ENCODE peak calls at places on chromosomes 11 and 22, in nine cellular contexts. Z is NCI-H748 treated with DMSO at 0.1 percent for 48 hours; E is stimulated activated CD4-positive, alpha-beta T cell treated with anti-CD3 and anti-CD28 coated beads, Interleukin-12 subunit alpha, Interleukin-12 subunit beta, amount 100 ng/mL, for 24 hours; A is globus pallidus; R is AG09309; B is CD8-positive, alpha-beta T cell; Y is NCI-H2081; G is lower lobe of right lung; W is stimulated activated CD8-positive, alpha-beta memory T cell treated with anti-CD3 and anti-CD28 coated beads, Interleukin-4, amount 100 ng/mL, for 1 hour. T is an unnamed sample.

GRCh38 chr11:83558281-83558680 is 272.1 kb upstream of the CCDC90B start:
- DNase-seq in G (no peak), B (no peak), Z (no peak), A (no peak), Y (no peak), W (no peak), E (no peak), R (no peak), T (no peak)

GRCh38 chr11:22466809-22467208 is 128.6 kb downstream of the SLC17A6 start:
- DNase-seq in G (no peak), A (no peak), W (no peak), Z (no peak), Y (no peak), E (no peak), R (peak), B (no peak), T (no peak)

GRCh38 chr22:19740586-19740985 is 17.2 kb downstream of the GP1BB start:
- DNase-seq in Z (no peak), A (no peak), Y (no peak), W (no peak), B (no peak), E (no peak), G (no peak), R (no peak), T (no peak)

GRCh38 chr11:128835741-128836410 is 31.2 kb downstream of the KCNJ1 start:
- DNase-seq in G (no peak), E (no peak), B (no peak), R (no peak), Z (no peak), A (no peak), W (no peak), Y (no peak), T (no peak)

GRCh38 chr11:72764503-72764902 is 12.3 kb upstream of the ARAP1 start:
- DNase-seq in Z (peak), G (peak), B (no peak), A (no peak), R (no peak), Y (peak), W (no peak), E (no peak), T (no peak)

GRCh38 chr22:22943521-22944267 is 56.1 kb downstream of the IGLL5 start:
- DNase-seq in Z (no peak), W (no peak), R (no peak), A (no peak), G (no peak), Y (no peak), B (no peak), E (no peak), T (peak)

GRCh38 chr22:27335102-27335660 is 466.4 kb downstream of the MN1 start:
- DNase-seq in Z (no peak), G (no peak), Y (no peak), W (no peak), R (no peak), E (no peak), B (no peak), A (no peak), T (no peak)

GRCh38 chr22:47678667-47679287 is 916.3 kb downstream of the TBC1D22A start:
- DNase-seq in R (no peak), W (no peak), Z (no peak), Y (no peak), E (no peak), G (no peak), A (no peak), B (no peak), T (no peak)

GRCh38 chr11:46658259-46658658 is 40.9 kb downstream of the ATG13 start:
- DNase-seq in Z (no peak), R (peak), G (no peak), E (no peak), B (no peak), A (no peak), W (no peak), Y (no peak), T (no peak)

GRCh38 chr11:68430384-68430783 is 30.2 kb upstream of the PPP6R3 start:
- DNase-seq in B (no peak), Z (no peak), E (no peak), G (no peak), R (no peak), Y (no peak), W (no peak), A (no peak), T (no peak)

GRCh38 chr11:75879737-75880136 is 64.7 kb downstream of the UVRAG start:
- DNase-seq in W (no peak), G (no peak), A (no peak), B (no peak), Z (no peak), Y (no peak), E (no peak), R (no peak), T (no peak)

GRCh38 chr22:46761539-46762237 is 762 bp upstream of the TBC1D22A start:
- DNase-seq in Z (peak), E (no peak), W (no peak), Y (no peak), A (no peak), R (no peak), G (peak), B (no peak), T (no peak)

GRCh38 chr11:122192634-122193245 is 76.7 kb upstream of the BLID start:
- DNase-seq in R (peak), Z (no peak), B (no peak), W (no peak), A (no peak), E (no peak), Y (no peak), G (no peak), T (no peak)

GRCh38 chr22:30286813-30287625 is 2.3 kb downstream of the CASTOR1 start:
- DNase-seq in E (peak), Y (peak), Z (peak), W (peak), G (peak), A (no peak), R (no peak), B (peak), T (peak)

GRCh38 chr11:11244470-11245080 is 108.5 kb downstream of the CSNK2A3 start:
- DNase-seq in B (no peak), W (no peak), R (no peak), E (no peak), G (no peak), A (no peak), Y (no peak), Z (no peak), T (no peak)

GRCh38 chr11:110381214-110381613 is 48.5 kb upstream of the FDX1 start:
- DNase-seq in A (no peak), Y (no peak), B (no peak), G (no peak), W (no peak), R (no peak), Z (no peak), E (no peak), T (no peak)

GRCh38 chr22:27045103-27045940 is 387.9 kb downstream of the MIAT start:
- DNase-seq in Z (peak), E (no peak), Y (peak), B (no peak), W (no peak), A (no peak), R (no peak), G (no peak), T (no peak)

GRCh38 chr11:111561801-111562325 is 21.3 kb downstream of the LAYN start:
- DNase-seq in W (no peak), A (no peak), Y (no peak), E (no peak), G (no peak), Z (no peak), R (no peak), B (no peak), T (no peak)

GRCh38 chr22:34847072-34847471 is 218.9 kb upstream of the ISX start:
- DNase-seq in G (no peak), A (no peak), E (no peak), Z (no peak), W (no peak), Y (no peak), B (no peak), R (no peak), T (no peak)

GRCh38 chr22:26579331-26579886 is 10.5 kb downstream of the TPST2 start:
- DNase-seq in E (peak), B (peak), A (no peak), R (no peak), G (peak), Y (no peak), W (no peak), Z (no peak), T (peak)

GRCh38 chr11:1757861-1758610 is 5.7 kb downstream of the CTSD start:
- DNase-seq in W (peak), A (no peak), G (peak), Y (no peak), Z (no peak), E (no peak), B (peak), R (no peak), T (peak)

GRCh38 chr11:114187173-114187572 is 109.0 kb upstream of the NNMT start:
- DNase-seq in A (no peak), Z (no peak), G (no peak), B (no peak), E (no peak), R (no peak), W (no peak), Y (no peak), T (no peak)

GRCh38 chr11:61697764-61698163 is 17.6 kb downstream of the DAGLA start:
- DNase-seq in Z (no peak), W (no peak), R (no peak), B (no peak), Y (peak), A (no peak), E (no peak), G (no peak), T (no peak)

GRCh38 chr11:7898666-7899283 is 32.3 kb downstream of the OR10A6 start:
- DNase-seq in R (no peak), Y (no peak), B (no peak), Z (no peak), E (no peak), A (no peak), W (no peak), G (no peak), T (no peak)

GRCh38 chr11:67247946-67248550 is 18.2 kb upstream of the GRK2 start:
- DNase-seq in A (no peak), Y (no peak), W (no peak), G (no peak), B (no peak), R (no peak), Z (no peak), E (no peak), T (no peak)

GRCh38 chr22:35648066-35649025 is at the start of gene APOL6:
- DNase-seq in E (peak), A (peak), G (no peak), Y (no peak), W (no peak), Z (no peak), R (no peak), B (peak), T (peak)

GRCh38 chr11:125250316-125250870 is 85.8 kb downstream of the PKNOX2 start:
- DNase-seq in G (no peak), W (no peak), E (no peak), B (no peak), R (no peak), Y (no peak), A (no peak), Z (no peak), T (no peak)

GRCh38 chr11:70333206-70333605 is 62.7 kb downstream of the PPFIA1 start:
- DNase-seq in E (no peak), B (no peak), R (no peak), G (no peak), W (no peak), Y (peak), Z (no peak), A (no peak), T (no peak)

GRCh38 chr11:43738600-43739409 is 58.3 kb downstream of the HSD17B12 start:
- DNase-seq in Y (no peak), E (no peak), R (peak), Z (no peak), G (no peak), A (no peak), W (no peak), B (no peak), T (no peak)

GRCh38 chr22:35605787-35606492 is 11.2 kb downstream of the MB start:
- DNase-seq in R (no peak), E (no peak), Y (no peak), G (no peak), Z (no peak), A (no peak), W (no peak), B (no peak), T (no peak)

GRCh38 chr22:36587289-36588154 is 58.6 kb upstream of the EIF3D start:
- DNase-seq in G (no peak), A (no peak), Y (no peak), R (peak), Z (no peak), W (no peak), E (no peak), B (no peak), T (no peak)

GRCh38 chr11:61106906-61107470 is 4.7 kb downstream of the CD5 start:
- DNase-seq in A (no peak), R (no peak), B (no peak), Y (no peak), G (no peak), E (no peak), W (no peak), Z (no peak), T (no peak)

GRCh38 chr11:132704796-132705375 is 827.4 kb downstream of the OPCML start:
- DNase-seq in G (no peak), B (no peak), W (no peak), A (no peak), Z (peak), E (no peak), R (no peak), Y (peak), T (no peak)

GRCh38 chr11:119365071-119365591 is 16.4 kb downstream of the USP2 start:
- DNase-seq in W (no peak), Z (no peak), E (no peak), G (no peak), A (no peak), B (no peak), Y (no peak), R (no peak), T (no peak)

GRCh38 chr11:71086687-71087258 is 165.6 kb downstream of the SHANK2 start:
- DNase-seq in A (no peak), B (no peak), E (no peak), G (no peak), Z (peak), W (no peak), R (no peak), Y (peak), T (no peak)

GRCh38 chr11:128859563-128860441 is 7.3 kb downstream of the KCNJ1 start:
- DNase-seq in G (peak), A (peak), R (no peak), E (peak), Z (no peak), B (peak), W (peak), Y (no peak), T (peak)

GRCh38 chr11:126878892-126879291 is 121.7 kb downstream of the KIRREL3 start:
- DNase-seq in G (no peak), Z (no peak), Y (no peak), R (no peak), B (no peak), W (no peak), E (no peak), A (peak), T (no peak)

GRCh38 chr11:13114566-13115465 is 105.7 kb downstream of the RASSF10 start:
- DNase-seq in E (no peak), W (no peak), B (no peak), A (no peak), Y (peak), G (peak), R (no peak), Z (peak), T (no peak)

GRCh38 chr22:39299829-39300178 is 19.6 kb downstream of the RPL3 start:
- DNase-seq in E (no peak), W (no peak), Z (no peak), A (peak), Y (no peak), R (no peak), B (no peak), G (no peak), T (no peak)